ENCODE peak calls at places on chromosomes 2 and 18, in four cellular contexts. C, B, E and G are unnamed samples.
A peak's percentile ranks its signal among the peaks of the same experiment; 100 is the strongest.

GRCh38 chr2:188810591-188810990 is 163.6 kb upstream of the COL3A1 start:
- DNase-seq in C (no peak), B (no peak), E (no peak), G (no peak)

GRCh38 chr2:185507703-185508102 is 230.9 kb upstream of the FSIP2 start:
- DNase-seq in C (no peak), B (no peak), E (no peak), G (no peak)

GRCh38 chr2:70958759-70959158 is 19.7 kb upstream of the ANKRD53 start:
- DNase-seq in C (peak; percentile 4), B (no peak), E (no peak), G (no peak)

GRCh38 chr2:224885836-224886547 is 156.3 kb downstream of the DOCK10 start:
- DNase-seq in C (no peak), B (no peak), E (peak; percentile 62), G (no peak)

GRCh38 chr2:232767866-232768265 is 8.5 kb downstream of the KCNJ13 start:
- DNase-seq in C (no peak), B (no peak), E (no peak), G (no peak)

GRCh38 chr2:233354500-233354924 is 218 bp downstream of the DGKD start:
- DNase-seq in C (no peak), B (no peak), E (no peak), G (no peak)

GRCh38 chr2:104118889-104119288 is 735.0 kb upstream of the POU3F3 start:
- DNase-seq in C (no peak), B (no peak), E (no peak), G (no peak)

GRCh38 chr2:46717733-46718121 is 197.9 kb downstream of the MCFD2 start:
- DNase-seq in C (no peak), B (no peak), E (no peak), G (no peak)

GRCh38 chr2:179376881-179377280 is 112.2 kb upstream of the SESTD1 start:
- DNase-seq in C (no peak), B (no peak), E (peak; percentile 25), G (no peak)

GRCh38 chr2:179963626-179964025 is 43.5 kb downstream of the CWC22 start:
- DNase-seq in C (no peak), B (no peak), E (no peak), G (no peak)

GRCh38 chr2:172095146-172095904 is 7.4 kb downstream of the DLX2 start:
- DNase-seq in C (peak; percentile 80), B (peak; percentile 46), E (peak; percentile 60), G (no peak)

GRCh38 chr2:231464576-231465540 is 574 bp upstream of the NCL start:
- DNase-seq in C (peak; percentile 98), B (peak; percentile 99), E (peak; percentile 98), G (peak; percentile 79)

GRCh38 chr2:230879271-230879882 is 14.6 kb downstream of the ITM2C start:
- DNase-seq in C (peak; percentile 4), B (no peak), E (no peak), G (no peak)

GRCh38 chr2:200308421-200309295 is 2.2 kb downstream of the SPATS2L start:
- DNase-seq in C (no peak), B (no peak), E (no peak), G (no peak)

GRCh38 chr18:5582054-5582453 is 38.3 kb upstream of the EPB41L3 start:
- DNase-seq in C (no peak), B (no peak), E (peak; percentile 39), G (no peak)

GRCh38 chr2:30463535-30463934 is 16.5 kb downstream of the LCLAT1 start:
- DNase-seq in C (no peak), B (no peak), E (no peak), G (no peak)

GRCh38 chr2:164068063-164068462 is 332.3 kb upstream of the FIGN start:
- DNase-seq in C (no peak), B (no peak), E (no peak), G (no peak)

GRCh38 chr2:210493528-210493927 is 17.0 kb upstream of the LANCL1 start:
- DNase-seq in C (no peak), B (no peak), E (no peak), G (no peak)

GRCh38 chr2:134564549-134564948 is 154.3 kb downstream of the TMEM163 start:
- DNase-seq in C (no peak), B (no peak), E (no peak), G (no peak)

GRCh38 chr18:45413180-45413836 is 202.0 kb upstream of the SLC14A2 start:
- DNase-seq in C (no peak), B (no peak), E (no peak), G (no peak)